ENCODE peak calls at places on chromosomes 3 and 15, in five cellular contexts. D, V, H, I and X are unnamed samples.

GRCh38 chr3:12656850-12657249 is 7.1 kb downstream of the RAF1 start:
- DNase-seq in H (no peak), I (no peak), V (no peak), D (no peak), X (no peak)

GRCh38 chr3:64928683-64929082 is 240.9 kb upstream of the ADAMTS9 start:
- DNase-seq in D (no peak), V (no peak), H (no peak), I (no peak), X (no peak)

GRCh38 chr3:90007786-90008499 is 900.5 kb downstream of the EPHA3 start:
- DNase-seq in I (no peak), D (peak; percentile 9), H (peak; percentile 2), V (no peak), X (no peak)

GRCh38 chr3:194485876-194486539 is 794 bp downstream of the ATP13A3 start:
- DNase-seq in D (no peak), V (peak; percentile 34), I (peak; percentile 41), H (peak; percentile 49), X (peak; percentile 79)

GRCh38 chr15:70762469-70763119 is 764 bp downstream of the UACA start:
- DNase-seq in D (peak; percentile 58), I (peak; percentile 52), H (peak; percentile 61), V (peak; percentile 53), X (peak; percentile 67)

GRCh38 chr3:128338536-128339400 is 127.9 kb downstream of the DNAJB8 start:
- DNase-seq in H (no peak), D (no peak), I (no peak), V (no peak), X (peak; percentile 33)

GRCh38 chr15:61013146-61013545 is 216.0 kb downstream of the RORA start:
- DNase-seq in H (no peak), V (no peak), I (no peak), D (no peak), X (no peak)

GRCh38 chr3:153166206-153166605 is 4.2 kb downstream of the RAP2B start:
- DNase-seq in I (no peak), V (no peak), D (no peak), H (peak; percentile 27), X (no peak)

GRCh38 chr3:149655826-149656599 is 1.8 kb downstream of the WWTR1 start:
- DNase-seq in V (no peak), I (peak; percentile 25), H (no peak), D (no peak), X (no peak)

GRCh38 chr15:88776646-88777045 is 26.6 kb upstream of the ACAN start:
- DNase-seq in D (no peak), I (no peak), H (no peak), V (no peak), X (no peak)

GRCh38 chr3:70980646-70981031 is 602.9 kb downstream of the FOXP1 start:
- DNase-seq in D (no peak), H (no peak), V (no peak), I (no peak), X (no peak)

GRCh38 chr3:46998852-46999515 is 19.5 kb downstream of the NBEAL2 start:
- DNase-seq in I (no peak), D (no peak), H (no peak), V (no peak), X (peak; percentile 57)

GRCh38 chr3:32973982-32974381 is 22.5 kb downstream of the CCR4 start:
- DNase-seq in V (no peak), I (no peak), H (peak; percentile 9), D (no peak), X (no peak)

GRCh38 chr15:63729115-63729884 is 104.4 kb downstream of the HERC1 start:
- DNase-seq in V (no peak), I (no peak), D (no peak), H (peak; percentile 49), X (no peak)

GRCh38 chr3:43215138-43215537 is 71.2 kb upstream of the SNRK start:
- DNase-seq in V (no peak), I (no peak), D (peak; percentile 17), H (no peak), X (no peak)

GRCh38 chr15:45378149-45378912 is at the start of gene GATM:
- DNase-seq in V (peak; percentile 88), I (peak; percentile 78), D (peak; percentile 37), H (peak; percentile 75), X (peak; percentile 83)

GRCh38 chr15:73873889-73874511 is 636 bp downstream of the TBC1D21 start:
- DNase-seq in I (peak; percentile 4), D (no peak), V (peak; percentile 82), H (peak; percentile 57), X (no peak)

GRCh38 chr3:70554170-70554569 is 241.7 kb upstream of the MDFIC2 start:
- DNase-seq in I (no peak), H (no peak), V (no peak), D (no peak), X (no peak)

GRCh38 chr3:10007126-10007782 is 19.0 kb upstream of the FANCD2 start:
- DNase-seq in V (no peak), D (no peak), I (peak; percentile 48), H (no peak), X (no peak)

GRCh38 chr15:68382286-68383007 is 49.5 kb downstream of the ITGA11 start:
- DNase-seq in V (no peak), I (no peak), H (no peak), D (no peak), X (peak; percentile 36)

GRCh38 chr3:10248984-10249748 is 907 bp downstream of the TATDN2 start:
- DNase-seq in D (no peak), V (peak; percentile 55), I (peak; percentile 27), H (peak; percentile 50), X (peak; percentile 70)

GRCh38 chr3:172341482-172342059 is 106.7 kb downstream of the GHSR start:
- DNase-seq in V (peak; percentile 77), I (no peak), H (peak; percentile 34), D (peak; percentile 52), X (no peak)

GRCh38 chr15:78618064-78618463 is 2.7 kb downstream of the CHRNA3 start:
- DNase-seq in V (no peak), H (no peak), I (no peak), D (no peak), X (peak; percentile 25)

GRCh38 chr3:73623996-73624362 is 762 bp downstream of the PDZRN3 start:
- DNase-seq in I (no peak), H (peak; percentile 41), D (no peak), V (peak; percentile 88), X (no peak)

GRCh38 chr3:124520970-124521369 is 209.3 kb upstream of the UMPS start:
- DNase-seq in D (no peak), I (no peak), H (no peak), V (no peak), X (no peak)

GRCh38 chr15:66251790-66252355 is 1.7 kb downstream of the MEGF11 start:
- DNase-seq in V (peak; percentile 65), H (no peak), I (no peak), D (no peak), X (no peak)

GRCh38 chr15:70853855-70854668 is at the start of gene LARP6:
- DNase-seq in H (no peak), V (peak; percentile 72), D (peak; percentile 21), I (peak; percentile 75), X (no peak)

GRCh38 chr15:27258287-27258686 is 287.3 kb downstream of the GABRG3 start:
- DNase-seq in I (no peak), V (peak; percentile 59), D (no peak), H (no peak), X (no peak)

GRCh38 chr3:150341893-150342292 is 66.2 kb upstream of the TSC22D2 start:
- DNase-seq in V (no peak), H (no peak), D (no peak), I (no peak), X (no peak)

GRCh38 chr3:195893121-195893449 is 15.3 kb downstream of the TNK2 start:
- DNase-seq in I (peak; percentile 61), D (no peak), V (no peak), H (no peak), X (no peak)
- H3K4me1 ChIP-seq in I (peaks cover 58% of the 10 kb centered on the region), D (no peaks in the 10 kb centered on the region), V (peaks cover 23% of the 10 kb centered on the region), H (peaks cover 21% of the 10 kb centered on the region), X (peaks cover 49% of the 10 kb centered on the region)

DNA sequence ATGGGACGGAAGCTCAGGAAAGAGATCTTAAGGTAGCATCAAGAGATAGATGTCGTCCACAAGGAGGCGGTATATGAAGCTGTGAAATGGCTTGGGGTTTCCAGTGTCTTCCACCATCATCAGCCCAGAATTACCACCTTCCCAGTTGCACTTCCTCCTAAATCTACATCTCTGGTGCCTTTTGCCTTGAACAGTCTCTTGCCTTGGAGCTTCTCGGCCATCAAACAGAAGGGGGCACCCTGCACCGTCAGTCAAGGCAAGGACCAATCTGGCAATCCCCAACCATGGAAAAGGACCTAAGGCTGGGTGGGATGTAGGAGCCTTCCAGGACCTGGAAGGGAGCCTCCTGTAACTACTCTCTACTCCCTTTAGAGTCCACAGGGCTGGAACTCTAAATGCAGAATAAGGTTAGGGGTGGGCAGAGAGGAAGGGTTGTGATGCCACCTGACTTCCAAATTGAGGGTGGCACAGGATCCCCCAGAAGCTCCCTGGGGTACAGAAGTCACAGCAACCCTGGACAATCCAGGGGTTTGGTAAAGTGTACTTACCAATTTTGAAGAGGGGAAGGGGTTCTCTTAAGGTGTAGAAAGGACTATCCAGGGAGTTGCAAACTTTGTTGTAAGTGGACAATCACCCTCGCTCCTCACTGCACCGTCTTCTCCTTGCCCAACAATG is 1.0 kb upstream of the RYR3 start:
- DNase-seq in H (peak; percentile 14), V (peak; percentile 66), D (no peak), I (no peak), X (no peak)
- TF ChIP-seq CTCF in H (no peak), V (peak; percentile 60), D (peak; percentile 15), I (no peak), X (peak; percentile 23)

GRCh38 chr3:49175530-49175929 is 4.1 kb downstream of the KLHDC8B start:
- DNase-seq in I (no peak), H (no peak), V (no peak), D (no peak), X (no peak)

GRCh38 chr3:49174586-49174985 is 3.2 kb downstream of the KLHDC8B start:
- DNase-seq in H (no peak), I (no peak), V (no peak), D (no peak), X (no peak)

GRCh38 chr3:49172616-49173041 is 1.2 kb downstream of the KLHDC8B start:
- DNase-seq in V (no peak), D (no peak), I (no peak), H (no peak), X (no peak)

GRCh38 chr3:49173116-49173791 is 1.9 kb downstream of the KLHDC8B start:
- DNase-seq in D (no peak), I (peak; percentile 63), V (peak; percentile 59), H (peak; percentile 40), X (no peak)

GRCh38 chr3:49173792-49174170 is 2.4 kb downstream of the KLHDC8B start:
- DNase-seq in I (no peak), H (no peak), V (no peak), D (no peak), X (no peak)
- H3K4me1 ChIP-seq in I (peaks cover 49% of the 10 kb centered on the region), H (peaks cover 21% of the 10 kb centered on the region), V (peaks cover 9% of the 10 kb centered on the region), D (no peaks in the 10 kb centered on the region), X (peaks cover 27% of the 10 kb centered on the region)

GRCh38 chr3:174398761-174399160 is 460.4 kb upstream of the NAALADL2 start:
- DNase-seq in D (no peak), V (no peak), H (no peak), I (no peak), X (no peak)

GRCh38 chr3:174403831-174404230 is 455.3 kb upstream of the NAALADL2 start:
- DNase-seq in I (no peak), V (no peak), D (no peak), H (no peak), X (no peak)

DNA sequence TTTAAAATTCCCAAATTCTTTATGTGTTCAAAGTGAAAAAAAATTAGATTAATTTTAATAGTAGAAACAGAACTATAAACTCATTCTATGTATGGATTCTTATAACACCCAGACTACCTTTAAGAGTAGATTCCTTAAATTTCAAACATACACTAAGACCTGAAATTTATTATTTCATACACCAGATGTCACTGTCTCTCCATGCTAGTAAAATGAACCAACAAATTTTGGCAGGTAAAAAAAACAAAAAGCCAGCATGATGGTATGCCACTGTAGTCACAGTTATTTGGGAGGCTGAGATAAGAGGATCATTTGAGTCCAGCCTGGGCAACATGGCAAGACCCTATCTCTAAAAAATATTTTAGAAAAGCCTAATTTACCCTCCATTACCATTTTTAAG is 461.3 kb upstream of the NAALADL2 start:
- DNase-seq in D (no peak), I (no peak), H (no peak), V (peak; percentile 54), X (no peak)
- TF ChIP-seq CTCF in D (peak; percentile 29), I (peak; percentile 38), H (no peak), V (no peak), X (peak; percentile 49)